ENCODE peak calls at places on chromosomes 16 and 17, in nine cellular contexts. N is HuH-7.5, A is tibial nerve, H is AG04450, F is anterior cingulate cortex, R is AG08395, I is HS-5, Z is frontal cortex, G is AG10803. D is an unnamed sample.

GRCh38 chr16:720507-720989 is 398 bp upstream of the ANTKMT start:
- DNase-seq in N (peak), A (no peak), H (no peak), F (peak), R (peak), I (no peak), Z (peak), G (peak), D (peak)

GRCh38 chr16:89042711-89043551 is 50.7 kb upstream of the ACSF3 start:
- DNase-seq in N (no peak), A (no peak), H (no peak), F (no peak), R (no peak), I (no peak), Z (no peak), G (no peak), D (no peak)

GRCh38 chr16:48246066-48246465 is 1.3 kb downstream of the ABCC11 start:
- DNase-seq in N (no peak), A (no peak), H (no peak), F (no peak), R (peak), I (no peak), Z (no peak), G (peak), D (no peak)

GRCh38 chr17:17151055-17151454 is 55.1 kb downstream of the PLD6 start:
- DNase-seq in N (no peak), A (no peak), H (peak), F (no peak), R (peak), I (peak), Z (no peak), G (peak), D (no peak)

GRCh38 chr16:66189951-66190350 is 176.5 kb upstream of the CDH5 start:
- DNase-seq in N (no peak), A (no peak), H (peak), F (no peak), R (peak), I (peak), Z (no peak), G (peak), D (no peak)

GRCh38 chr17:76700627-76701470 is 9.9 kb downstream of the MXRA7 start:
- DNase-seq in N (no peak), A (peak), H (peak), F (no peak), R (peak), I (no peak), Z (no peak), G (peak), D (no peak)

GRCh38 chr16:972316-973002 is 1.7 kb upstream of the LMF1 start:
- DNase-seq in N (no peak), A (no peak), H (no peak), F (no peak), R (no peak), I (no peak), Z (peak), G (no peak), D (no peak)

GRCh38 chr16:47664653-47665325 is 203.7 kb downstream of the PHKB start:
- DNase-seq in N (peak), A (no peak), H (no peak), F (no peak), R (no peak), I (no peak), Z (no peak), G (no peak), D (no peak)

GRCh38 chr17:4073983-4074830 is 68.6 kb downstream of the ZZEF1 start:
- DNase-seq in N (no peak), A (no peak), H (no peak), F (no peak), R (no peak), I (no peak), Z (no peak), G (no peak), D (no peak)

GRCh38 chr16:10410469-10410868 is 24.6 kb downstream of the ATF7IP2 start:
- DNase-seq in N (no peak), A (no peak), H (no peak), F (no peak), R (no peak), I (no peak), Z (no peak), G (no peak), D (no peak)

GRCh38 chr17:42403150-42403549 is 14.9 kb upstream of the STAT3 start:
- DNase-seq in N (no peak), A (no peak), H (no peak), F (no peak), R (no peak), I (no peak), Z (no peak), G (no peak), D (peak)

GRCh38 chr17:59872351-59872750 is 20.4 kb downstream of the TUBD1 start:
- DNase-seq in N (no peak), A (no peak), H (no peak), F (no peak), R (no peak), I (no peak), Z (no peak), G (no peak), D (no peak)

GRCh38 chr16:89442990-89443726 is 47.2 kb downstream of the ANKRD11 start:
- DNase-seq in N (peak), A (no peak), H (no peak), F (no peak), R (peak), I (peak), Z (no peak), G (peak), D (no peak)

GRCh38 chr17:80274317-80274716 is 13.7 kb downstream of the RNF213 start:
- DNase-seq in N (no peak), A (no peak), H (no peak), F (no peak), R (no peak), I (no peak), Z (no peak), G (no peak), D (no peak)

GRCh38 chr17:65423346-65424140 is 137.9 kb downstream of the AXIN2 start:
- DNase-seq in N (no peak), A (no peak), H (no peak), F (no peak), R (no peak), I (no peak), Z (no peak), G (no peak), D (no peak)

GRCh38 chr16:30660424-30661251 is 2.4 kb downstream of the FBRS start:
- DNase-seq in N (no peak), A (no peak), H (no peak), F (no peak), R (no peak), I (no peak), Z (no peak), G (no peak), D (no peak)

GRCh38 chr16:27642753-27643152 is 92.8 kb downstream of the KATNIP start:
- DNase-seq in N (no peak), A (no peak), H (no peak), F (no peak), R (no peak), I (no peak), Z (no peak), G (peak), D (no peak)

GRCh38 chr16:73095885-73096341 is 48.0 kb upstream of the ZFHX3 start:
- DNase-seq in N (no peak), A (no peak), H (no peak), F (no peak), R (peak), I (no peak), Z (no peak), G (no peak), D (peak)

GRCh38 chr16:76900285-76901263 is 290.4 kb upstream of the MON1B start:
- DNase-seq in N (no peak), A (no peak), H (no peak), F (no peak), R (no peak), I (no peak), Z (no peak), G (no peak), D (no peak)

GRCh38 chr16:27500801-27501200 is 48.9 kb downstream of the GTF3C1 start:
- DNase-seq in N (no peak), A (no peak), H (no peak), F (no peak), R (no peak), I (no peak), Z (no peak), G (peak), D (no peak)

GRCh38 chr17:66547170-66547865 is 244.9 kb downstream of the PRKCA start:
- DNase-seq in N (no peak), A (no peak), H (no peak), F (no peak), R (no peak), I (no peak), Z (no peak), G (no peak), D (peak)

GRCh38 chr17:64016248-64016784 is 4.1 kb downstream of the ICAM2 start:
- DNase-seq in N (no peak), A (no peak), H (no peak), F (no peak), R (no peak), I (no peak), Z (no peak), G (no peak), D (no peak)

GRCh38 chr16:54442864-54443263 is 156.3 kb upstream of the IRX3 start:
- DNase-seq in N (no peak), A (no peak), H (no peak), F (no peak), R (no peak), I (no peak), Z (no peak), G (no peak), D (no peak)

GRCh38 chr17:17205368-17206148 is 575 bp downstream of the PLD6 start:
- DNase-seq in N (peak), A (peak), H (no peak), F (no peak), R (peak), I (no peak), Z (peak), G (peak), D (peak)

GRCh38 chr17:5537251-5537650 is 47.1 kb downstream of the NLRP1 start:
- DNase-seq in N (no peak), A (no peak), H (no peak), F (no peak), R (no peak), I (no peak), Z (no peak), G (peak), D (no peak)

GRCh38 chr17:51118330-51119195 is 2.1 kb downstream of the SPAG9 start:
- DNase-seq in N (peak), A (peak), H (no peak), F (no peak), R (no peak), I (no peak), Z (no peak), G (no peak), D (peak)

GRCh38 chr17:4498461-4499397 is at the start of gene SPNS2:
- DNase-seq in N (peak), A (no peak), H (no peak), F (no peak), R (peak), I (no peak), Z (peak), G (peak), D (peak)

GRCh38 chr16:46768809-46769208 is 20.7 kb upstream of the MYLK3 start:
- DNase-seq in N (no peak), A (no peak), H (no peak), F (no peak), R (no peak), I (no peak), Z (no peak), G (no peak), D (peak)

GRCh38 chr16:85670840-85671239 is 17.9 kb downstream of the GINS2 start:
- DNase-seq in N (no peak), A (no peak), H (no peak), F (no peak), R (no peak), I (no peak), Z (no peak), G (no peak), D (no peak)

GRCh38 chr17:77128895-77129567 is 11.7 kb upstream of the SEC14L1 start:
- DNase-seq in N (no peak), A (no peak), H (no peak), F (no peak), R (no peak), I (no peak), Z (no peak), G (no peak), D (no peak)

GRCh38 chr16:2897110-2897509 is 14.1 kb downstream of the FLYWCH2 start:
- DNase-seq in N (no peak), A (no peak), H (no peak), F (no peak), R (peak), I (no peak), Z (no peak), G (no peak), D (no peak)

GRCh38 chr17:47235506-47235905 is 18.1 kb upstream of the ITGB3 start:
- DNase-seq in N (no peak), A (no peak), H (no peak), F (no peak), R (no peak), I (no peak), Z (no peak), G (no peak), D (no peak)

GRCh38 chr17:64250211-64250835 is 12.7 kb downstream of the TEX2 start:
- DNase-seq in N (no peak), A (no peak), H (no peak), F (no peak), R (no peak), I (no peak), Z (no peak), G (no peak), D (no peak)

D was measured in NCI-H748 treated with DMSO at 0.1 percent for 48 hours.